ENCODE peak calls at places on chromosome 12, in seven cellular contexts. J is H1, R is HepG2, K is HCT116, F is SK-N-SH, W is GM12878, C is K562. S is an unnamed sample.

GRCh38 chr12:120445911-120446909 is at the start of the genes GATC and TRIAP1:
- DNase-seq in J (peak), R (peak), K (peak), F (peak), W (peak), C (peak), S (peak)

GRCh38 chr12:27331299-27331926 is 1.2 kb upstream of the BMAL2 start:
- DNase-seq in J (no peak), R (peak), K (peak), F (no peak), W (peak), C (peak), S (no peak)

GRCh38 chr12:21117995-21118394 is 13.0 kb upstream of the SLCO1B1 start:
- DNase-seq in J (no peak), R (no peak), K (no peak), F (no peak), W (no peak), C (no peak), S (no peak)

GRCh38 chr12:110775997-110776396 is 33.3 kb upstream of the PPP1CC start:
- DNase-seq in J (no peak), R (no peak), K (no peak), F (no peak), W (no peak), C (no peak), S (no peak)

GRCh38 chr12:76375470-76375869 is 27.3 kb upstream of the BBS10 start:
- DNase-seq in J (no peak), R (peak), K (no peak), F (no peak), W (no peak), C (no peak), S (peak)

GRCh38 chr12:70571705-70572269 is 65.4 kb downstream of the PTPRB start:
- DNase-seq in J (no peak), R (peak), K (no peak), F (no peak), W (no peak), C (no peak), S (no peak)

GRCh38 chr12:15858348-15858747 is 23.8 kb upstream of the STRAP start:
- DNase-seq in J (no peak), R (no peak), K (no peak), F (no peak), W (no peak), C (no peak), S (no peak)

GRCh38 chr12:48002773-48003218 is 1.5 kb downstream of the COL2A1 start:
- DNase-seq in J (peak), R (no peak), K (no peak), F (peak), W (no peak), C (no peak), S (peak)

GRCh38 chr12:43285248-43285647 is 266.8 kb downstream of the ADAMTS20 start:
- DNase-seq in J (no peak), R (no peak), K (no peak), F (no peak), W (no peak), C (no peak), S (no peak)

GRCh38 chr12:62785941-62786559 is 148.9 kb downstream of the PPM1H start:
- DNase-seq in J (no peak), R (no peak), K (peak), F (no peak), W (no peak), C (no peak), S (no peak)

GRCh38 chr12:25718081-25718731 is 165.1 kb upstream of the LMNTD1 start:
- DNase-seq in J (no peak), R (no peak), K (no peak), F (no peak), W (no peak), C (no peak), S (no peak)

GRCh38 chr12:71780207-71780822 is 25.7 kb downstream of the RAB21 start:
- DNase-seq in J (no peak), R (peak), K (peak), F (peak), W (no peak), C (peak), S (peak)

GRCh38 chr12:70798016-70798768 is 122.3 kb downstream of the PTPRR start:
- DNase-seq in J (no peak), R (no peak), K (no peak), F (no peak), W (no peak), C (no peak), S (no peak)

GRCh38 chr12:130316269-130316668 is 21.4 kb upstream of the PIWIL1 start:
- DNase-seq in J (no peak), R (no peak), K (no peak), F (no peak), W (no peak), C (no peak), S (no peak)

GRCh38 chr12:63068857-63069442 is 82.1 kb downstream of the AVPR1A start:
- DNase-seq in J (no peak), R (peak), K (peak), F (peak), W (no peak), C (peak), S (no peak)

GRCh38 chr12:115097406-115097805 is 413.4 kb upstream of the TBX3 start:
- DNase-seq in J (no peak), R (no peak), K (no peak), F (no peak), W (no peak), C (no peak), S (no peak)

GRCh38 chr12:53071591-53072551 is 7.3 kb downstream of the SPRYD3 start:
- DNase-seq in J (no peak), R (no peak), K (no peak), F (peak), W (no peak), C (peak), S (no peak)

GRCh38 chr12:104596128-104596799 is 139.5 kb downstream of the CHST11 start:
- DNase-seq in J (no peak), R (no peak), K (no peak), F (no peak), W (no peak), C (no peak), S (no peak)

GRCh38 chr12:43103866-43104265 is 448.1 kb downstream of the ADAMTS20 start:
- DNase-seq in J (no peak), R (no peak), K (no peak), F (no peak), W (no peak), C (no peak), S (no peak)

GRCh38 chr12:48025281-48025680 is 21.0 kb upstream of the COL2A1 start:
- DNase-seq in J (no peak), R (no peak), K (no peak), F (no peak), W (no peak), C (no peak), S (no peak)

GRCh38 chr12:124044809-124045321 is 71.8 kb downstream of the ZNF664 start:
- DNase-seq in J (no peak), R (no peak), K (no peak), F (no peak), W (no peak), C (no peak), S (no peak)

GRCh38 chr12:38875571-38876228 is 29.7 kb downstream of the CPNE8 start:
- DNase-seq in J (no peak), R (no peak), K (no peak), F (peak), W (no peak), C (no peak), S (no peak)

GRCh38 chr12:76519538-76519937 is 40.0 kb downstream of the OSBPL8 start:
- DNase-seq in J (no peak), R (no peak), K (no peak), F (no peak), W (no peak), C (no peak), S (no peak)

GRCh38 chr12:11838403-11838802 is 188.9 kb downstream of the ETV6 start:
- DNase-seq in J (no peak), R (no peak), K (no peak), F (no peak), W (no peak), C (no peak), S (no peak)

GRCh38 chr12:99619389-99620158 is 28.0 kb upstream of the GARIN6 start:
- DNase-seq in J (peak), R (peak), K (peak), F (peak), W (no peak), C (peak), S (peak)

GRCh38 chr12:46361667-46362034 is 10.9 kb downstream of the SLC38A2 start:
- DNase-seq in J (no peak), R (no peak), K (no peak), F (no peak), W (no peak), C (no peak), S (no peak)

GRCh38 chr12:122875590-122876220 is 20.2 kb downstream of the VPS37B start:
- DNase-seq in J (no peak), R (no peak), K (no peak), F (peak), W (peak), C (no peak), S (no peak)

GRCh38 chr12:26032719-26033241 is 74.3 kb downstream of the RASSF8 start:
- DNase-seq in J (no peak), R (no peak), K (no peak), F (no peak), W (no peak), C (no peak), S (peak)

GRCh38 chr12:114799574-114800487 is 115.9 kb upstream of the TBX3 start:
- DNase-seq in J (no peak), R (peak), K (peak), F (no peak), W (no peak), C (no peak), S (no peak)

GRCh38 chr12:15808250-15808971 is 19.2 kb upstream of the EPS8 start:
- DNase-seq in J (no peak), R (no peak), K (no peak), F (no peak), W (no peak), C (no peak), S (no peak)

GRCh38 chr12:2183556-2184541 is 131.1 kb downstream of the CACNA1C start:
- DNase-seq in J (no peak), R (peak), K (no peak), F (peak), W (no peak), C (no peak), S (no peak)

GRCh38 chr12:19739195-19739776 is 300.0 kb downstream of the AEBP2 start:
- DNase-seq in J (no peak), R (peak), K (peak), F (peak), W (peak), C (peak), S (peak)

GRCh38 chr12:48995061-48995879 is 3.9 kb downstream of the DDN start:
- DNase-seq in J (peak), R (peak), K (peak), F (peak), W (no peak), C (peak), S (peak)

GRCh38 chr12:96036765-96037455 is 1.5 kb upstream of the LTA4H start:
- DNase-seq in J (no peak), R (no peak), K (no peak), F (no peak), W (no peak), C (no peak), S (no peak)

GRCh38 chr12:92272301-92272964 is 126.8 kb upstream of the BTG1 start:
- DNase-seq in J (no peak), R (no peak), K (no peak), F (no peak), W (no peak), C (no peak), S (no peak)

GRCh38 chr12:109573029-109573913 is at the start of the genes MMAB and MVK:
- DNase-seq in J (peak), R (peak), K (peak), F (peak), W (peak), C (peak), S (peak)

GRCh38 chr12:112126916-112127315 is 1.6 kb downstream of the TRAFD1 start:
- DNase-seq in J (no peak), R (no peak), K (no peak), F (no peak), W (no peak), C (no peak), S (no peak)

GRCh38 chr12:58169826-58170225 is 228.5 kb downstream of the ATP23 start:
- DNase-seq in J (no peak), R (no peak), K (no peak), F (no peak), W (no peak), C (no peak), S (no peak)

GRCh38 chr12:58167622-58168021 is 226.3 kb downstream of the ATP23 start:
- DNase-seq in J (no peak), R (no peak), K (no peak), F (no peak), W (no peak), C (no peak), S (no peak)

GRCh38 chr12:58172433-58173073 is 231.2 kb downstream of the ATP23 start:
- DNase-seq in J (no peak), R (no peak), K (no peak), F (no peak), W (no peak), C (peak), S (no peak)

GRCh38 chr12:58174316-58174715 is 232.9 kb downstream of the ATP23 start:
- DNase-seq in J (no peak), R (no peak), K (no peak), F (no peak), W (no peak), C (no peak), S (no peak)

DNA sequence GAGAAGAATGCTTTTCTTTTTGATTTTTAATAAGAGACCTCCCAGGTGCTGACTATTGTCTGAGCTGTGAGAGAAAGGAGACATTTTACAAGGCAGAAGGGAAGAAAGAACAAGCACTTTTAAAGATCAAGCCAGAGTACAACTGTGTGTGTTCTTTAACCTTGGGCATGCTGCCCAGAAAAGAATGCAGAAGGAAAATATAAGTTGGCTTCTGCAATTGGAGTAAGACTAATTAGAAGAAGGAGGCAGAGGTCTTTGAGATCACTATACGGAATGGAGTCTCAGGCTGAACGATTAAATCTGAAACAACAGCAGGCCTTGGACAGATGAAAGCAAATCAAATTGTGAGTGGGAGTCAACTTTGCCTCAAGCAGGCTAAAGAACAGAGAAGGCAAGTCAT is 230.5 kb downstream of the ATP23 start:
- DNase-seq in J (no peak), R (no peak), K (no peak), F (no peak), W (no peak), C (no peak), S (peak)
- TF ChIP-seq JUND in J (no peak), R (no peak), K (no peak), F (no peak), W (no peak), C (no peak), S (no peak)

DNA sequence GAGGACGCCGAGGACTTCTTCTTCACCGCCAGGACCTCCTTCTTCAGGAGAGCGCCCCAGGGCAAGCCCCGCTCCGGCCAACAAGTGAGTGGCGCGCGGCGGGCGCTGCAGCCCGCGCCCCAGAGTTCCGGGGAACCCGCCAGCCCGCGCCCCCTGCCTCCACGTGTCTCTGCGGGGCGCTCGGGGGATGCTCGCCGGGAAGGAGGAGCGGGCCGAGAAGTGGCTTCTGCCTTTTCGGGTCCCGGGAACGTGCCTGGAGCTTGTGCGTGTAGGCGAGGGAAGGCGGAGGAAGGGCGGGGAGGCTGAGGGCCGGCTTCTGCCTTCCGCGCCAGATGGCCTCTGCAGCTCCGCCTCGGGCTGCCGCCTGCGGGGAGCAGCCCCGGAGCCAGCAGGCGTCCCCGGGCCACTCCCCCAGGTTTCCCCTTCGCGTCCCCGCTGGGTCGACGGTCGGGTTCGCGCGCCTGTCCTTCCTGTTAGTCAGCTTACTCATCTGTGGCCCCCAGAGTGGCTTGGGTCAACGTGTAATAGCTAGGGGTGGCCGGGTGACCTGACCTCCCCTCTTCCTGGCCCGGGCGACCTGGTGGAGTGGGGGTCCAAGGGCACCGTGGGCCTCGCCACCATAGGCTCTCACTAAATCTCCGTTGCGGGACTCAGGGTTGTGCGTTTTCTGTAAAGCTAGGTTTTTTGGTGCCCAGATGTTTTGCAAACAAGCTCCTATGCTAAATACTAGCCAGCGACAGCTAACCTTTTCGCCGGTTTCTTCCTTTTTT is 550 bp downstream of the RASSF3 start:
- DNase-seq in J (peak), R (peak), K (no peak), F (peak), W (no peak), C (peak), S (no peak)
- TF ChIP-seq JUND in J (no peak), R (no peak), K (no peak), F (no peak), W (peak), C (no peak), S (no peak)

GRCh38 chr12:8822298-8822697 is at the start of gene A2ML1:
- DNase-seq in J (no peak), R (no peak), K (no peak), F (no peak), W (no peak), C (no peak), S (no peak)
- TF ChIP-seq JUND in J (no peak), R (no peak), K (no peak), F (no peak), W (no peak), C (no peak), S (no peak)

GRCh38 chr12:101966496-101966895 is 89.1 kb downstream of the DRAM1 start:
- DNase-seq in J (no peak), R (no peak), K (no peak), F (no peak), W (no peak), C (no peak), S (no peak)

GRCh38 chr12:101967506-101967905 is 90.1 kb downstream of the DRAM1 start:
- DNase-seq in J (no peak), R (no peak), K (no peak), F (no peak), W (peak), C (no peak), S (no peak)

GRCh38 chr12:101963703-101964102 is 86.3 kb downstream of the DRAM1 start:
- DNase-seq in J (no peak), R (no peak), K (no peak), F (peak), W (no peak), C (no peak), S (no peak)

GRCh38 chr12:101959607-101960006 is 82.2 kb downstream of the DRAM1 start:
- DNase-seq in J (no peak), R (no peak), K (no peak), F (no peak), W (no peak), C (no peak), S (no peak)

DNA sequence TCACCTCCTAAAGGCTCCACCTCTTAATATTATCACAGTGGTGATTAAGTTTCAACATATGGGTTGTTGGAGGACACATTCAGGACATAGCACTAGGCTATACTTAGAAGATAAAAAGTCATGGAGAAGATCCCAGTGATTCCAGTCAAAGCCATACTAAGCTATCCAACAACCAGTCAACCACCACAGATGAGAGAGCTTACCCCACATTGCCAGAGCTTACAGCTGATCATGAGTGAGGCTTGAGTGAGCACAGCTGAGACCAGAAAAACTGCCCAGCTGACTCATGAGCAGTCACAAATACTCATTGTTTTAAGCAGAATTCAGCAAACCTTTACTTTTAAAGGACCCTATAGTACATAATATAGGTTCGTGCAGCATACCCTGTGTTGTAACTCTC is 85.1 kb downstream of the DRAM1 start:
- DNase-seq in J (no peak), R (no peak), K (no peak), F (no peak), W (no peak), C (no peak), S (no peak)
- TF ChIP-seq JUND in J (no peak), R (no peak), K (no peak), F (no peak), W (no peak), C (no peak), S (no peak)